ENCODE peak calls at places on chromosomes 5 and 9, in five cellular contexts. H is HCT116, Z is IMR-90, J is cardiac muscle cell, N is testis. D is an unnamed sample.

GRCh38 chr9:15416880-15417279 is 5.8 kb upstream of the SNAPC3 start:
- DNase-seq in H (no peak), Z (peak; percentile 65), J (peak; percentile 69), N (peak; percentile 43), D (no peak)

GRCh38 chr9:111108946-111109345 is 70.7 kb upstream of the LPAR1 start:
- DNase-seq in H (no peak), Z (peak; percentile 90), J (peak; percentile 89), N (no peak), D (no peak)

GRCh38 chr9:68455436-68455835 is 85.2 kb downstream of the TMEM252 start:
- DNase-seq in H (no peak), Z (no peak), J (no peak), N (no peak), D (no peak)

GRCh38 chr5:63401434-63402046 is 560.7 kb downstream of the HTR1A start:
- DNase-seq in H (peak; percentile 6), Z (peak; percentile 8), J (peak; percentile 60), N (peak; percentile 85), D (peak; percentile 2)

GRCh38 chr9:26459959-26460358 is 432.6 kb downstream of the CAAP1 start:
- DNase-seq in H (no peak), Z (no peak), J (no peak), N (no peak), D (no peak)

GRCh38 chr9:114489928-114490327 is 15.3 kb downstream of the WHRN start:
- DNase-seq in H (no peak), Z (no peak), J (no peak), N (no peak), D (no peak)

GRCh38 chr5:149865746-149866145 is 78.8 kb downstream of the PDE6A start:
- DNase-seq in H (no peak), Z (no peak), J (no peak), N (no peak), D (no peak)

GRCh38 chr9:128005938-128006337 is 25.1 kb upstream of the EEIG1 start:
- DNase-seq in H (no peak), Z (no peak), J (peak; percentile 37), N (peak; percentile 20), D (no peak)

GRCh38 chr9:129803679-129804065 is 688 bp downstream of the TOR1B start:
- DNase-seq in H (no peak), Z (no peak), J (no peak), N (no peak), D (no peak)

GRCh38 chr5:87899109-87900100 is 369.2 kb downstream of the TMEM161B start:
- DNase-seq in H (no peak), Z (no peak), J (no peak), N (peak; percentile 16), D (no peak)
- H3K27ac ChIP-seq in H (no peak overlapping the region), Z (no peak overlapping the region), J (no peak overlapping the region), N (no peak overlapping the region), D (no peak overlapping the region)

GRCh38 chr5:34057118-34057517 is 14.1 kb upstream of the C1QTNF3 start:
- DNase-seq in H (no peak), Z (no peak), J (no peak), N (no peak), D (no peak)

GRCh38 chr5:34055671-34056070 is 12.7 kb upstream of the C1QTNF3 start:
- DNase-seq in H (no peak), Z (no peak), J (no peak), N (no peak), D (no peak)

GRCh38 chr5:34053133-34053532 is 10.1 kb upstream of the C1QTNF3 start:
- DNase-seq in H (no peak), Z (peak; percentile 78), J (peak; percentile 60), N (no peak), D (peak; percentile 70)

GRCh38 chr5:34053571-34054271 is 10.7 kb upstream of the C1QTNF3 start:
- DNase-seq in H (no peak), Z (no peak), J (no peak), N (no peak), D (no peak)

GRCh38 chr5:34054330-34054729 is 11.3 kb upstream of the C1QTNF3 start:
- DNase-seq in H (no peak), Z (no peak), J (no peak), N (no peak), D (no peak)
- H3K27ac ChIP-seq in H (no peak overlapping the region), Z (no peak overlapping the region), J (peak overlapping the region; percentile 83), N (no peak overlapping the region), D (peak overlapping the region; percentile 80)

GRCh38 chr9:123085916-123086315 is 52.4 kb downstream of the GPR21 start:
- DNase-seq in H (no peak), Z (no peak), J (no peak), N (no peak), D (no peak)

GRCh38 chr9:123081824-123082223 is 48.4 kb downstream of the GPR21 start:
- DNase-seq in H (peak; percentile 22), Z (peak; percentile 55), J (peak; percentile 68), N (no peak), D (no peak)

GRCh38 chr9:123080444-123080843 is 47.0 kb downstream of the GPR21 start:
- DNase-seq in H (no peak), Z (no peak), J (no peak), N (no peak), D (no peak)

GRCh38 chr9:123084256-123084655 is 50.8 kb downstream of the GPR21 start:
- DNase-seq in H (no peak), Z (no peak), J (no peak), N (no peak), D (no peak)

DNA sequence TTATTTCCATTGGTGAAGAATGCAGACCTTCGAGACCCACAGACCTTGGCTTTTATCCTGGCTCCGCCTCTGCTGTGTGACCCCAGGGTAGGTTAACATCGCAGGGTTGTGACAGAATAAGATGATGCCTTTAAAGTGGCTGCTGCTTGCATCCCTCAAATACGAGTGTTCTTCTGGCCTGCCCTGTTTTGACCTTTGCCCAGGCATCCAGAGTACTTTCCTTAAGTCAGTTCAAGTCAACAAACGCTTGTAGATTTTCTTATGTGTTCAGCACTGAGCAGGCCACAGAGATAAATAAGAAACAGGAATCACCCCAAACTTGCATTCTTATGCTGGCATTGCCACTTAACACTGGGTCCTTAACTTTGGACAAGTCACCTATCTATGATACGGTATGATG is 50.2 kb downstream of the GPR21 start:
- DNase-seq in H (no peak), Z (no peak), J (no peak), N (no peak), D (no peak)
- H3K27ac ChIP-seq in H (no peak overlapping the region), Z (no peak overlapping the region), J (no peak overlapping the region), N (no peak overlapping the region), D (no peak overlapping the region)

GRCh38 chr5:113562828-113563400 is 49.4 kb downstream of the YTHDC2 start:
- DNase-seq in H (no peak), Z (no peak), J (no peak), N (no peak), D (no peak)
- H3K27ac ChIP-seq in H (no peak overlapping the region), Z (no peak overlapping the region), J (no peak overlapping the region), N (no peak overlapping the region), D (no peak overlapping the region)

DNA sequence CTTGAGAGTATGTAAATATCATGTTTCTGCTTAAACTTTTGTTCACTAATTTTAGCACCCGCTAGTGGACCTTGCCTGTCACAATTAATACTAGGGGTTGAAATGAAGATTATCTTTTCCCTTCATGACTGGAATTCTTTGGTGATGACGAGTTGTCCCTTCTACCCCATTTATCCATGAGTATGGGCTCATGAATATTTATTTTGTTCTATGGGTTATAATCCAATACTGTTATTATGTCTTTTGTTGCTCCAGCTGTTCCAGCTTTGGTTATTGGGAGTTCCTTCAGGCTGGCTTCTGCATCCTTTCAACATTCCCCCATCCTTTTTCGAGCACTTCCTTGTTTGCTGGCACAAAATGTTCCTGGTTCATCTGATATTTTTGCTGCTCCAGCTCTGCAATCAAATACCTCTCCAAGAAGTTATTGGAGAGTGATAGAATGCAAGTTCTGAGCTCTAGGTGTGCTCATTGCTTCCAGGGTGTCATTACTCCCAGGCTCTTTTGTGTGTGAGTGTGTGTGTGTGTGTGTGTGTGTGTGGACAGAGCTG is 19.7 kb upstream of the ARHGEF28 start:
- DNase-seq in H (no peak), Z (no peak), J (peak; percentile 23), N (no peak), D (no peak)
- H3K27ac ChIP-seq in H (no peak overlapping the region), Z (no peak overlapping the region), J (no peak overlapping the region), N (no peak overlapping the region), D (no peak overlapping the region)

GRCh38 chr9:36928210-36928609 is 105.9 kb downstream of the PAX5 start:
- DNase-seq in H (no peak), Z (no peak), J (no peak), N (no peak), D (no peak)
- H3K27ac ChIP-seq in H (no peak overlapping the region), Z (no peak overlapping the region), J (no peak overlapping the region), N (no peak overlapping the region), D (no peak overlapping the region)

D was measured in epithelial cell of prostate.